ENCODE peak calls at places on chromosome 6, in four cellular contexts. One of them, this sample, is unnamed.

GRCh38 chr6:39602590-39603319 is 122.5 kb downstream of the KIF6 start:
- DNase-seq in HAP-1: no peak
- DNase-seq in mammary epithelial cell: no peak
- DNase-seq in right atrium auricular region: no peak
- DNase-seq in this sample: no peak

GRCh38 chr6:163460307-163460782 is 45.8 kb downstream of the QKI start:
- DNase-seq in HAP-1: peak; percentile 18
- DNase-seq in mammary epithelial cell: no peak
- DNase-seq in right atrium auricular region: no peak
- DNase-seq in this sample: no peak

GRCh38 chr6:1313755-1314503 is 2.0 kb downstream of the FOXQ1 start:
- DNase-seq in HAP-1: no peak
- DNase-seq in mammary epithelial cell: no peak
- DNase-seq in right atrium auricular region: no peak
- DNase-seq in this sample: no peak

GRCh38 chr6:98871057-98871456 is 36.7 kb downstream of the POU3F2 start:
- DNase-seq in HAP-1: no peak
- DNase-seq in mammary epithelial cell: no peak
- DNase-seq in right atrium auricular region: no peak
- DNase-seq in this sample: no peak

GRCh38 chr6:70479236-70479635 is 65.9 kb downstream of the FAM135A start:
- DNase-seq in HAP-1: peak; percentile 56
- DNase-seq in mammary epithelial cell: no peak
- DNase-seq in right atrium auricular region: no peak
- DNase-seq in this sample: no peak

GRCh38 chr6:22108199-22108598 is 188.6 kb downstream of the PRL start:
- DNase-seq in HAP-1: no peak
- DNase-seq in mammary epithelial cell: peak; percentile 12
- DNase-seq in right atrium auricular region: no peak
- DNase-seq in this sample: no peak

GRCh38 chr6:159777240-159777904 is 12.0 kb downstream of the TCP1 start:
- DNase-seq in HAP-1: no peak
- DNase-seq in mammary epithelial cell: no peak
- DNase-seq in right atrium auricular region: no peak
- DNase-seq in this sample: peak; percentile 56

GRCh38 chr6:93575495-93575894 is 156.1 kb upstream of the EPHA7 start:
- DNase-seq in HAP-1: no peak
- DNase-seq in mammary epithelial cell: no peak
- DNase-seq in right atrium auricular region: no peak
- DNase-seq in this sample: no peak

GRCh38 chr6:14068133-14068532 is 49.4 kb upstream of the CD83 start:
- DNase-seq in HAP-1: no peak
- DNase-seq in mammary epithelial cell: peak; percentile 85
- DNase-seq in right atrium auricular region: no peak
- DNase-seq in this sample: no peak

GRCh38 chr6:154481541-154482013 is 28.9 kb downstream of the CNKSR3 start:
- DNase-seq in HAP-1: no peak
- DNase-seq in mammary epithelial cell: no peak
- DNase-seq in right atrium auricular region: no peak
- DNase-seq in this sample: no peak

GRCh38 chr6:154478691-154479090 is 31.8 kb downstream of the CNKSR3 start:
- DNase-seq in HAP-1: no peak
- DNase-seq in mammary epithelial cell: no peak
- DNase-seq in right atrium auricular region: no peak
- DNase-seq in this sample: no peak

GRCh38 chr6:154478021-154478651 is 32.3 kb downstream of the CNKSR3 start:
- DNase-seq in HAP-1: peak; percentile 41
- DNase-seq in mammary epithelial cell: no peak
- DNase-seq in right atrium auricular region: no peak
- DNase-seq in this sample: no peak

GRCh38 chr6:154479388-154480143 is 30.9 kb downstream of the CNKSR3 start:
- DNase-seq in HAP-1: no peak
- DNase-seq in mammary epithelial cell: no peak
- DNase-seq in right atrium auricular region: no peak
- DNase-seq in this sample: no peak

DNA sequence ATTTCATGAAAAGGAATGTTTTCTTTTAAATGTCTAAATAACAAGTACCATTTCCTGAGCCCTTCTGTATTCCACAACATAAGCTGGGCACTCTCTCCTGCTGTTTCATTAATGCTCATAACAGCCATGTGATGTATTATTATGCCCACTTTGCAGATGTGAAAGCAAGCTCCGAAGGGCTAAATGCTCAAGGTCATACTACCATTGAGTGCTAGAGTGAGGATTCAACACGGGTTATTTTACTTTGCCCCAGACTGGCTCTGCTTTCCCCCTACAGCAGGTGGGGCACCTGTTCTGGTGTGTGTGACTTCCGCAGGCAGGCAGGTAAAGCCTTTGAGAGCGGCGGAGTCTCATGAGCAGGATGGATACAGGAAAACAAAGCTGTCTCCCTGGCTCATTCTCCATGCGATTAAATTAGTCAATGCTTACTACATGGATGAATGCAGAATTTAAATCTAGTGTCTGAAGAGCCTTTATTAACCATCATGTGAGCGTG is 30.3 kb downstream of the CNKSR3 start:
- DNase-seq in HAP-1: no peak
- DNase-seq in mammary epithelial cell: no peak
- DNase-seq in right atrium auricular region: no peak
- DNase-seq in this sample: no peak
- H3K4me3 ChIP-seq in HAP-1: no peak overlapping the region
- H3K4me3 ChIP-seq in mammary epithelial cell: no peak overlapping the region
- H3K4me3 ChIP-seq in right atrium auricular region: no peak overlapping the region
- H3K4me3 ChIP-seq in this sample: no peak overlapping the region

DNA sequence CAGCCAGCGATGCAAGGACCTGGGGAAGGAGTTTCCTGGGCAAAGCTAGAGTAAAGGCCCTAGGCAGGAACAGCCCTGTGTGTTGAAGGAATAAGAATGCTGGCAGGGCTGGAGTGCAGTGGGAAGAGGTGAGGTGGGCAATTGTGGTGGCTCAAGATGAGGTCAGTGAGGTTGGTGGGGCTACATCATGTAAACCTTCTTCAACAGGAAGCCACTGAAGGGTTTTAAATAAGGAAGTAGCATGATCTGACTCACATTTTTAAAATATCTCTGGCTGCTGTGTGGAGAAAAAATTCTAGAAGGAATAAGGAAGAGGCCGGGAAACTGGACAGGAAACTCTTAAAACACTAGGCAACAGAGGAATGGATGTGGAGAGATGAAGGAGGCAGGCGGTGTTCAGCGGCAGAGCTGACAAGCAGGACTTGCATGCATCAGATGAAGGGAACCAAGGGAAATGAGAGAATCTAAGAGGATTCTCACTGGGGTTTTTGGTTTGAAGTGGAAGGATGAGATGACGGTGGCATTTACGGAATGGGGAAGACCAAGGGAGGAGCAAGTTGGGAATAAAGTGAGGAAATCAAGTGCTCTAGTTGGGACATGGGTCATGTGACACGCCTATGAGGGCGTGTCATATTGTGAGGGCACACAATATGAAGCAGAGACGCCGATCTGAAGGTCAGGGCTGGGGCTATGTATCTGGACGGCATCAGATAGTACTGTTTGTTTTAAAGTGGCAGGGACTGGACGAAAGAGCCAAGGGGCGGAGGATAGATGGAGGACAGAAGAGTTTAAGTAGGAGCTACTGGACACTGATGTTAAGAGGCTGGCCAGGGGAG is 18.3 kb downstream of the TMEM242 start:
- DNase-seq in HAP-1: no peak
- DNase-seq in mammary epithelial cell: no peak
- DNase-seq in right atrium auricular region: no peak
- DNase-seq in this sample: no peak
- H3K4me3 ChIP-seq in HAP-1: no peak overlapping the region
- H3K4me3 ChIP-seq in mammary epithelial cell: no peak overlapping the region
- H3K4me3 ChIP-seq in right atrium auricular region: no peak overlapping the region
- H3K4me3 ChIP-seq in this sample: no peak overlapping the region

GRCh38 chr6:27593200-27593818 is 120.4 kb upstream of the ZNF184 start:
- DNase-seq in HAP-1: no peak
- DNase-seq in mammary epithelial cell: no peak
- DNase-seq in right atrium auricular region: no peak
- DNase-seq in this sample: no peak
- H3K4me3 ChIP-seq in HAP-1: peak overlapping the region; percentile 48
- H3K4me3 ChIP-seq in mammary epithelial cell: peak overlapping the region; percentile 48
- H3K4me3 ChIP-seq in right atrium auricular region: no peak overlapping the region
- H3K4me3 ChIP-seq in this sample: no peak overlapping the region

GRCh38 chr6:136403166-136403980 is 113.7 kb upstream of the BCLAF1 start:
- DNase-seq in HAP-1: no peak
- DNase-seq in mammary epithelial cell: peak; percentile 98
- DNase-seq in right atrium auricular region: no peak
- DNase-seq in this sample: no peak
- H3K4me3 ChIP-seq in HAP-1: no peak overlapping the region
- H3K4me3 ChIP-seq in mammary epithelial cell: no peak overlapping the region
- H3K4me3 ChIP-seq in right atrium auricular region: no peak overlapping the region
- H3K4me3 ChIP-seq in this sample: no peak overlapping the region

GRCh38 chr6:107578642-107579332 is 88.9 kb downstream of the SOBP start:
- DNase-seq in HAP-1: peak; percentile 38
- DNase-seq in mammary epithelial cell: no peak
- DNase-seq in right atrium auricular region: no peak
- DNase-seq in this sample: no peak

GRCh38 chr6:107576852-107577251 is 86.9 kb downstream of the SOBP start:
- DNase-seq in HAP-1: no peak
- DNase-seq in mammary epithelial cell: peak; percentile 71
- DNase-seq in right atrium auricular region: no peak
- DNase-seq in this sample: no peak

GRCh38 chr6:107574856-107575255 is 84.9 kb downstream of the SOBP start:
- DNase-seq in HAP-1: no peak
- DNase-seq in mammary epithelial cell: no peak
- DNase-seq in right atrium auricular region: no peak
- DNase-seq in this sample: no peak

GRCh38 chr6:107579413-107579812 is 89.5 kb downstream of the SOBP start:
- DNase-seq in HAP-1: no peak
- DNase-seq in mammary epithelial cell: no peak
- DNase-seq in right atrium auricular region: no peak
- DNase-seq in this sample: no peak
- H3K4me3 ChIP-seq in HAP-1: no peak overlapping the region
- H3K4me3 ChIP-seq in mammary epithelial cell: no peak overlapping the region
- H3K4me3 ChIP-seq in right atrium auricular region: no peak overlapping the region
- H3K4me3 ChIP-seq in this sample: no peak overlapping the region

GRCh38 chr6:26031151-26031594 is 56.1 kb upstream of the HFE start:
- DNase-seq in HAP-1: peak; percentile 54
- DNase-seq in mammary epithelial cell: no peak
- DNase-seq in right atrium auricular region: no peak
- DNase-seq in this sample: peak; percentile 79
- H3K4me3 ChIP-seq in HAP-1: peak overlapping the region; percentile 54
- H3K4me3 ChIP-seq in mammary epithelial cell: peak overlapping the region; percentile 61
- H3K4me3 ChIP-seq in right atrium auricular region: no peak overlapping the region
- H3K4me3 ChIP-seq in this sample: peak overlapping the region; percentile 86

DNA sequence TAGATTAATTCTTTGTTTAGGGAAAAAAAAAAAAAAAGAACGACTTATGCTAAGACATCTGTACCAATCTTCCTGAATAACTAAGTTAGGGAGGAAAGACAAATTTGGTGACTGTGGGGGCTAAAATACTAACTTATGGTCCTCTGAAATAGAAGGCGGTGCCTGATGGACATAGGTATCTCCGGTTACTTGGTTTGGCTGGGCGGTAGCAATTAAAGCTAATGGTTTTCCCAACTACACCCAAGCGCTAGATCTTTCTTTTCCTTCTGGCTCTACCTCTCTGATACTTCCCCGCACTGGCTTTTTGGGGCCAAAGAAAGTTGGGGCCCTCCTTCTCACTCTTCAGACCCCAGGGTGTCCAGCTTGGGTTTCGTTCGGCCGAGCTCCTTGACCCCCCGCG is 1.0 kb upstream of the RBM24 start:
- DNase-seq in HAP-1: no peak
- DNase-seq in mammary epithelial cell: no peak
- DNase-seq in right atrium auricular region: no peak
- DNase-seq in this sample: no peak
- H3K4me3 ChIP-seq in HAP-1: peak overlapping the region; percentile 66
- H3K4me3 ChIP-seq in mammary epithelial cell: no peak overlapping the region
- H3K4me3 ChIP-seq in right atrium auricular region: peak overlapping the region; percentile 85
- H3K4me3 ChIP-seq in this sample: no peak overlapping the region